ENCODE peak calls at places on chromosomes 3 and 15, in six cellular contexts. E is pancreas, D is RWPE1, O is heart left ventricle, A is hepatocyte, I is body of pancreas. X is an unnamed sample.

GRCh38 chr3:192819001-192819569 is 91.7 kb upstream of the FGF12 start:
- DNase-seq in E (no peak), D (peak), O (no peak), A (peak), I (no peak), X (no peak)

GRCh38 chr15:49191892-49192291 is 21.8 kb downstream of the GALK2 start:
- DNase-seq in E (no peak), D (no peak), O (no peak), A (no peak), I (no peak), X (no peak)

GRCh38 chr3:140466535-140466934 is 211.3 kb upstream of the TRIM42 start:
- DNase-seq in E (no peak), D (no peak), O (no peak), A (no peak), I (no peak), X (no peak)

GRCh38 chr3:117547956-117548550 is 838.5 kb downstream of the TUSC7 start:
- DNase-seq in E (no peak), D (peak), O (no peak), A (no peak), I (no peak), X (no peak)

GRCh38 chr3:122560680-122561079 is 3.4 kb downstream of the PARP9 start:
- DNase-seq in E (peak), D (peak), O (no peak), A (peak), I (peak), X (no peak)

GRCh38 chr3:128787256-128788253 is 61.6 kb downstream of the RAB7A start:
- DNase-seq in E (no peak), D (peak), O (no peak), A (no peak), I (no peak), X (no peak)

GRCh38 chr3:117752984-117753717 is 1043.6 kb downstream of the TUSC7 start:
- DNase-seq in E (no peak), D (no peak), O (no peak), A (no peak), I (no peak), X (no peak)

GRCh38 chr15:42106278-42106677 is 11.9 kb upstream of the PLA2G4D start:
- DNase-seq in E (no peak), D (no peak), O (no peak), A (no peak), I (no peak), X (no peak)

GRCh38 chr3:94159062-94159726 is 96.3 kb downstream of the NSUN3 start:
- DNase-seq in E (no peak), D (peak), O (no peak), A (peak), I (peak), X (no peak)

GRCh38 chr3:171944109-171945016 is 95.0 kb upstream of the FNDC3B start:
- DNase-seq in E (no peak), D (no peak), O (no peak), A (no peak), I (no peak), X (no peak)

GRCh38 chr3:72186485-72186864 is 401.5 kb upstream of the PROK2 start:
- DNase-seq in E (no peak), D (peak), O (no peak), A (no peak), I (no peak), X (no peak)

GRCh38 chr15:40092416-40093223 is 16.1 kb downstream of the BMF start:
- DNase-seq in E (peak), D (no peak), O (peak), A (peak), I (peak), X (peak)

GRCh38 chr3:134677196-134677986 is 26.6 kb upstream of the KY start:
- DNase-seq in E (no peak), D (no peak), O (peak), A (no peak), I (no peak), X (no peak)

GRCh38 chr15:68214838-68215234 is 9.7 kb upstream of the CALML4 start:
- DNase-seq in E (no peak), D (no peak), O (no peak), A (no peak), I (no peak), X (peak)

GRCh38 chr3:15014606-15015328 is 50.3 kb downstream of the MRPS25 start:
- DNase-seq in E (no peak), D (no peak), O (no peak), A (no peak), I (no peak), X (no peak)

GRCh38 chr3:15015456-15015855 is 49.7 kb downstream of the MRPS25 start:
- DNase-seq in E (no peak), D (no peak), O (no peak), A (no peak), I (no peak), X (no peak)

GRCh38 chr3:15017191-15017590 is 47.9 kb downstream of the MRPS25 start:
- DNase-seq in E (no peak), D (no peak), O (no peak), A (no peak), I (no peak), X (no peak)
- H3K27ac ChIP-seq in E (no peak), D (no peak), O (no peak), A (no peak), I (no peak), X (no peak)

GRCh38 chr3:39705351-39705900 is 104.0 kb upstream of the MYRIP start:
- DNase-seq in E (no peak), D (no peak), O (no peak), A (no peak), I (no peak), X (no peak)

GRCh38 chr3:39712413-39713048 is 96.9 kb upstream of the MYRIP start:
- DNase-seq in E (no peak), D (no peak), O (no peak), A (no peak), I (no peak), X (no peak)

DNA sequence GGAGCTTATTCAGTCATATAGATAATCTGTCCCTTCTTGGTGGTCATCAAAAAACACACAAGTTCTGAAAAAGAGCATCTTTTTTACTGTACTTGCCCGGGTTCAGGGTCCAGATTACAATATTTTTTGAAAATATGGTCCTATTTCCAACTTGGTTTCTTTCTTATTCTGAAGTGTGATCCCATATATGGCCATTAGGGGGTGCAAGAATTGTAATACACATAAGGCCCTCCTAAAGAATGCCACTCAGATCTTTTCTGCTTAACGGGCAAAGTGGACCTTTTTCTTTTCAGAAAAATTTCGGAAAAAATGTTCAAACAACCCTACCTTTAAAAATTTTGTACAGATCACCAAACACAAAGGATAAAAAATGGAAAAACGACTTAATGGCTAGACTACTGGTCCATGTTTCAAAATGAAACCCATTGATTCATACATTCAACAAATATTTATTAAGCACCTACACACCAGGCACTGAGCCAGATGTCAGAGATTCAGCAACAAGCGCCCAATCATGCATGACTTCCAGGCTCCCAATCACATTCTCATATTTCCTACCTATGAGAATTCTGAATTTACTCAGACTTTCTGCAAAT is 102.0 kb upstream of the MYRIP start:
- DNase-seq in E (no peak), D (peak), O (no peak), A (peak), I (no peak), X (no peak)
- TF ChIP-seq CTCF in E (peak), D (peak), O (peak), A (peak), I (peak), X (peak)

DNA sequence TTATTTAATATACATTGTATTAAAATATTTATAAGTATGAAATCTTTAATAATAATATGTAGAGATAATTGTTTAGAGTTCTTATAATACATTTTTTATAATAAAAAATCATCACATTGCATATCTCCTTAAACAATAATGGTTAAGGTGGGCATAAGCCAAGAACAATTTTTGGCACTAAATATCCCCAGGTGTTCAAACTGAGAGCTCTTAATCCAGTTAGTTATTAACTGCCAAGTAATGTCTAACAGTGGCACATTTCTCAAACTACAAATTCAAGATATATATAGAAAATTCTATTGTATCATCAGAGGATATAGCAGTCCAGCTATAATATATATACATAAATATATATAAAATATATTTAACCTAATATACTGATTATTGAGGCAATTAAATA is 680.8 kb downstream of the SI start:
- DNase-seq in E (no peak), D (no peak), O (no peak), A (no peak), I (no peak), X (no peak)
- H3K27ac ChIP-seq in E (no peak), D (no peak), O (no peak), A (no peak), I (no peak), X (no peak)

GRCh38 chr3:31977736-31978135 is 3.3 kb downstream of the OSBPL10 start:
- DNase-seq in E (no peak), D (no peak), O (no peak), A (no peak), I (no peak), X (no peak)

GRCh38 chr3:31978553-31978952 is 2.5 kb downstream of the OSBPL10 start:
- DNase-seq in E (no peak), D (no peak), O (no peak), A (no peak), I (no peak), X (no peak)

GRCh38 chr3:31979006-31979697 is 1.9 kb downstream of the OSBPL10 start:
- DNase-seq in E (no peak), D (no peak), O (no peak), A (no peak), I (no peak), X (no peak)

GRCh38 chr3:31981206-31982181 is at the start of the genes OSBPL10 and ZNF860:
- DNase-seq in E (peak), D (peak), O (peak), A (peak), I (peak), X (peak)

GRCh38 chr3:31980530-31981205 is 394 bp downstream of the OSBPL10 start:
- DNase-seq in E (peak), D (no peak), O (peak), A (peak), I (peak), X (peak)
- TF ChIP-seq CTCF in E (no peak), D (no peak), O (no peak), A (peak), I (peak), X (no peak)

GRCh38 chr3:183825380-183826161 is at the start of gene MAP6D1:
- DNase-seq in E (peak), D (peak), O (no peak), A (peak), I (peak), X (no peak)
- H3K27ac ChIP-seq in E (peak), D (peak), O (no peak), A (no peak), I (peak), X (peak)

DNA sequence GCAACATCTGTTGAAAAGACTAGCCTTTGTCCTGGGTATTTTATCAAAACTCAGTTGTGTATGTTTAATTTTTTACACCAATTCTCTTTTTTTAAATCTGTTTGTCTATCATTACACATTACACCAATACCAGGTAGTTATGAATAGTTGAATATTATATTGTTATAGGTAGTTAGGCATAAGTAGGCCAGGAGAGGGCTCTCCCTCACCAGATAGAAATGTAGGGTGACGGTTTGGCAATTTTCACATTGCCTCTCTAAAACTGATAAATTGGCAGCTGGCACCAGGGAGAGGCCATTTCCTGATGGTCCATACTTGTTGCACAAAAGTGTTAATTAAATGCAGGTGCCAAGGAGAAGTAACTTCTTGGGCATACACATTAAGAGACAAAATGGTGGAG is 483.1 kb upstream of the EPHA6 start:
- DNase-seq in E (no peak), D (peak), O (no peak), A (no peak), I (no peak), X (no peak)
- TF ChIP-seq CTCF in E (no peak), D (peak), O (no peak), A (peak), I (no peak), X (no peak)

DNA sequence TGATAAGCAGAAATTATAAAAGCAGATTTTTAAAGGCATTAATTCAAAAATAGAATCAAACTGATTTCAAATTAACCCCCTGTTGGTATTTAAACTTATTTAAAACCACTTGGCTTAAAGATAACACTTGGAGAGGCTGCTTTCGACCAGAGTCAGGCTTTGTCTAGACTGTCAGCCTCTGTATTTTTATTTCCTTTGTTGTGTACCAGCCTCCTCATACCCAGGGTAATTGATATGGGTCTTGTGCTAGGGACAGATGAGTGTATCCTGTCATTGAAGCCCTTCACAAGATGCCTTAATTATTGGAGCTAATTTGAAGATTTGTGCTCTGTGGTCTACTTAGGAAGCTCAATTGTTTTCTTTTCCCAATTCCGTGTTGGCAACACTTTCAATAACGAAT is 60.4 kb upstream of the DPH6 start:
- DNase-seq in E (no peak), D (no peak), O (no peak), A (no peak), I (no peak), X (no peak)
- H3K27ac ChIP-seq in E (no peak), D (no peak), O (peak), A (no peak), I (no peak), X (peak)

GRCh38 chr15:52261498-52262242 is 33.9 kb downstream of the MYO5C start:
- DNase-seq in E (peak), D (peak), O (peak), A (peak), I (peak), X (peak)
- TF ChIP-seq CTCF in E (no peak), D (no peak), O (no peak), A (no peak), I (peak), X (no peak)